ENCODE peak calls at places on chromosome 4, in ten cellular contexts. L is PC-3; X is upper lobe of right lung; B is foreskin fibroblast; C is dorsolateral prefrontal cortex; W is epithelial cell of esophagus; F is AG09309; G is CD8-positive, alpha-beta T cell; E is adrenal gland; Z is CD14-positive monocyte. A is an unnamed sample.
A peak's percentile ranks its signal among the peaks of the same experiment; 100 is the strongest.

GRCh38 chr4:86233681-86234080 is 126.2 kb downstream of the MAPK10 start:
- DNase-seq in L (no peak), X (no peak), B (peak; percentile 33), C (no peak), W (peak; percentile 73), F (no peak), G (no peak), E (no peak), Z (no peak), A (no peak)

GRCh38 chr4:3219761-3220481 is 29.0 kb upstream of the MSANTD1 start:
- DNase-seq in L (no peak), X (no peak), B (no peak), C (no peak), W (no peak), F (no peak), G (no peak), E (no peak), Z (peak; percentile 41), A (no peak)

GRCh38 chr4:8847331-8847730 is 24.3 kb downstream of the HMX1 start:
- DNase-seq in L (no peak), X (peak; percentile 53), B (no peak), C (no peak), W (no peak), F (no peak), G (no peak), E (no peak), Z (peak; percentile 13), A (peak; percentile 78)

GRCh38 chr4:180150818-180151217 is 2092.4 kb upstream of the TENM3 start:
- DNase-seq in L (peak; percentile 27), X (no peak), B (no peak), C (no peak), W (peak; percentile 24), F (no peak), G (no peak), E (no peak), Z (no peak), A (no peak)

GRCh38 chr4:140198942-140199341 is 45.0 kb upstream of the MAML3 start:
- DNase-seq in L (no peak), X (no peak), B (no peak), C (no peak), W (no peak), F (no peak), G (no peak), E (no peak), Z (no peak), A (no peak)

GRCh38 chr4:52989865-52990264 is 127.7 kb downstream of the RASL11B start:
- DNase-seq in L (no peak), X (no peak), B (no peak), C (no peak), W (no peak), F (no peak), G (no peak), E (no peak), Z (no peak), A (no peak)

GRCh38 chr4:3802571-3803474 is 36.6 kb downstream of the ADRA2C start:
- DNase-seq in L (no peak), X (no peak), B (no peak), C (no peak), W (no peak), F (no peak), G (no peak), E (no peak), Z (no peak), A (no peak)

GRCh38 chr4:111961806-111962205 is 183.4 kb upstream of the FAM241A start:
- DNase-seq in L (no peak), X (no peak), B (peak; percentile 71), C (no peak), W (peak; percentile 65), F (no peak), G (no peak), E (no peak), Z (no peak), A (no peak)

GRCh38 chr4:30720656-30721352 is 635 bp downstream of the PCDH7 start:
- DNase-seq in L (peak; percentile 21), X (no peak), B (peak; percentile 71), C (peak; percentile 44), W (no peak), F (no peak), G (no peak), E (no peak), Z (no peak), A (no peak)

GRCh38 chr4:174340714-174341113 is 57.0 kb downstream of the CEP44 start:
- DNase-seq in L (peak; percentile 49), X (no peak), B (peak; percentile 75), C (no peak), W (no peak), F (peak; percentile 32), G (no peak), E (no peak), Z (no peak), A (no peak)

GRCh38 chr4:55345980-55346850 is at the start of gene SRD5A3:
- DNase-seq in L (peak; percentile 90), X (peak; percentile 95), B (peak; percentile 95), C (peak; percentile 66), W (peak; percentile 63), F (no peak), G (peak; percentile 57), E (peak; percentile 87), Z (peak; percentile 67), A (peak; percentile 64)

GRCh38 chr4:95190751-95191436 is 357.9 kb downstream of the UNC5C start:
- DNase-seq in L (peak; percentile 37), X (no peak), B (no peak), C (peak; percentile 43), W (peak; percentile 27), F (no peak), G (no peak), E (no peak), Z (no peak), A (no peak)

GRCh38 chr4:5998333-5998936 is 19.8 kb downstream of the C4orf50 start:
- DNase-seq in L (peak; percentile 59), X (peak; percentile 66), B (peak; percentile 59), C (peak; percentile 78), W (peak; percentile 28), F (peak; percentile 10), G (no peak), E (peak; percentile 65), Z (no peak), A (no peak)

GRCh38 chr4:99856166-99856565 is 38.1 kb downstream of the LAMTOR3 start:
- DNase-seq in L (peak; percentile 48), X (no peak), B (peak; percentile 77), C (no peak), W (peak; percentile 85), F (peak; percentile 10), G (no peak), E (peak; percentile 16), Z (peak; percentile 64), A (no peak)

GRCh38 chr4:115219862-115220261 is 106.4 kb upstream of the NDST4 start:
- DNase-seq in L (no peak), X (no peak), B (peak; percentile 15), C (no peak), W (no peak), F (no peak), G (no peak), E (no peak), Z (no peak), A (no peak)

GRCh38 chr4:99894998-99895397 is 771 bp upstream of the LAMTOR3 start:
- DNase-seq in L (no peak), X (no peak), B (no peak), C (peak; percentile 11), W (no peak), F (no peak), G (no peak), E (peak; percentile 1), Z (no peak), A (no peak)

GRCh38 chr4:337143-337931 is at the start of gene ZNF141:
- DNase-seq in L (peak; percentile 93), X (peak; percentile 96), B (peak; percentile 98), C (peak; percentile 98), W (peak; percentile 98), F (peak; percentile 95), G (peak; percentile 84), E (peak; percentile 99), Z (peak; percentile 94), A (peak; percentile 99)

GRCh38 chr4:338759-339097 is 1.1 kb downstream of the ZNF141 start:
- DNase-seq in L (no peak), X (no peak), B (peak; percentile 7), C (no peak), W (peak; percentile 7), F (no peak), G (no peak), E (peak; percentile 13), Z (no peak), A (no peak)

GRCh38 chr4:336893-337142 is 796 bp upstream of the ZNF141 start:
- DNase-seq in L (peak; percentile 3), X (no peak), B (no peak), C (no peak), W (no peak), F (no peak), G (no peak), E (no peak), Z (no peak), A (no peak)

GRCh38 chr4:337932-338758 is 531 bp downstream of the ZNF141 start:
- DNase-seq in L (no peak), X (peak; percentile 85), B (peak; percentile 68), C (peak; percentile 14), W (peak; percentile 10), F (no peak), G (peak; percentile 26), E (peak; percentile 66), Z (no peak), A (peak; percentile 31)

GRCh38 chr4:340011-340410 is 2.4 kb downstream of the ZNF141 start:
- DNase-seq in L (no peak), X (no peak), B (no peak), C (no peak), W (no peak), F (no peak), G (no peak), E (no peak), Z (no peak), A (no peak)
- TF ChIP-seq CTCF in L (no peak), X (no peak), B (no peak), C (no peak), W (peak; percentile 25), F (no peak), G (no peak), E (no peak), Z (no peak), A (no peak)

GRCh38 chr4:149896428-149896827 is 80.8 kb upstream of the IQCM start:
- DNase-seq in L (peak; percentile 55), X (no peak), B (peak; percentile 65), C (peak; percentile 12), W (peak; percentile 58), F (peak; percentile 24), G (no peak), E (no peak), Z (no peak), A (no peak)
- TF ChIP-seq CTCF in L (peak; percentile 60), X (no peak), B (peak; percentile 79), C (peak; percentile 13), W (peak; percentile 82), F (peak; percentile 90), G (no peak), E (no peak), Z (no peak), A (no peak)

GRCh38 chr4:12036450-12036849 is 607.8 kb upstream of the HS3ST1 start:
- DNase-seq in L (no peak), X (no peak), B (no peak), C (no peak), W (peak; percentile 1), F (no peak), G (no peak), E (no peak), Z (no peak), A (no peak)

GRCh38 chr4:12041828-12042227 is 613.1 kb upstream of the HS3ST1 start:
- DNase-seq in L (no peak), X (no peak), B (no peak), C (no peak), W (peak; percentile 1), F (no peak), G (no peak), E (no peak), Z (peak; percentile 46), A (no peak)
- TF ChIP-seq CTCF in L (no peak), X (peak; percentile 46), B (no peak), C (peak; percentile 30), W (peak; percentile 17), F (no peak), G (no peak), E (no peak), Z (peak; percentile 66), A (no peak)

GRCh38 chr4:101230806-101231426 is 116.4 kb downstream of the PPP3CA start:
- DNase-seq in L (peak; percentile 7), X (no peak), B (no peak), C (no peak), W (no peak), F (peak; percentile 7), G (no peak), E (no peak), Z (no peak), A (no peak)
- TF ChIP-seq CTCF in L (no peak), X (no peak), B (no peak), C (no peak), W (no peak), F (peak; percentile 21), G (no peak), E (no peak), Z (no peak), A (no peak)

A was measured in lower leg skin.